ENCODE peak calls at places on chromosomes 12 and 14, in four cellular contexts. Z, O, T and S are unnamed samples.

GRCh38 chr14:56199095-56199975 is 81.1 kb downstream of the PELI2 start:
- DNase-seq in Z (no peak), O (no peak), T (no peak), S (no peak)

GRCh38 chr12:130281157-130281799 is 56.4 kb upstream of the PIWIL1 start:
- DNase-seq in T (no peak), Z (no peak), O (no peak), S (peak)

GRCh38 chr14:19917243-19917642 is 3.2 kb upstream of the OR4K5 start:
- DNase-seq in O (no peak), T (no peak), Z (no peak), S (no peak)

GRCh38 chr14:96274122-96274910 is 18.3 kb downstream of the BDKRB1 start:
- DNase-seq in T (no peak), Z (no peak), O (no peak), S (no peak)

GRCh38 chr14:76034566-76034965 is 49.0 kb downstream of the IFT43 start:
- DNase-seq in O (no peak), T (no peak), Z (no peak), S (no peak)

GRCh38 chr14:96091149-96091693 is 52.1 kb downstream of the C14orf132 start:
- DNase-seq in Z (no peak), T (no peak), O (no peak), S (no peak)

GRCh38 chr14:51317373-51317772 is 77.3 kb downstream of the TMX1 start:
- DNase-seq in Z (no peak), O (no peak), T (no peak), S (no peak)

GRCh38 chr14:66508846-66509621 is 1.1 kb downstream of the GPHN start:
- DNase-seq in T (no peak), Z (no peak), O (peak), S (peak)

GRCh38 chr12:102483466-102483865 is 3.1 kb upstream of the IGF1 start:
- DNase-seq in Z (no peak), T (no peak), O (no peak), S (no peak)

GRCh38 chr14:101980700-101981099 is 16.3 kb downstream of the DYNC1H1 start:
- DNase-seq in O (no peak), T (no peak), Z (no peak), S (no peak)

GRCh38 chr14:90760591-90761316 is 55.5 kb downstream of the TTC7B start:
- DNase-seq in O (no peak), Z (no peak), T (no peak), S (no peak)

GRCh38 chr12:126547905-126548304 is 1482.7 kb downstream of the AACS start:
- DNase-seq in O (no peak), Z (no peak), T (no peak), S (no peak)

GRCh38 chr14:105528197-105528858 is 1.9 kb downstream of the TMEM121 start:
- DNase-seq in T (peak), O (peak), Z (no peak), S (peak)

GRCh38 chr12:39490500-39491276 is 47.8 kb upstream of the KIF21A start:
- DNase-seq in Z (no peak), O (no peak), T (no peak), S (no peak)

GRCh38 chr12:68092976-68093375 is 66.6 kb downstream of the IFNG start:
- DNase-seq in O (no peak), Z (no peak), T (no peak), S (no peak)

GRCh38 chr14:99768381-99768780 is 24.8 kb upstream of the EML1 start:
- DNase-seq in T (peak), O (no peak), Z (no peak), S (no peak)

GRCh38 chr12:31325524-31325875 is 450 bp downstream of the SINHCAF start:
- DNase-seq in T (no peak), Z (no peak), O (no peak), S (no peak)

GRCh38 chr14:75422169-75422568 is 5.7 kb upstream of the JDP2 start:
- DNase-seq in Z (no peak), T (no peak), O (no peak), S (no peak)

GRCh38 chr12:77510985-77511384 is 319.7 kb upstream of the NAV3 start:
- DNase-seq in T (no peak), Z (no peak), O (no peak), S (no peak)

GRCh38 chr12:109582636-109583035 is 9.0 kb downstream of the MVK start:
- DNase-seq in T (no peak), Z (no peak), O (no peak), S (no peak)